ENCODE peak calls at places on chromosomes 3 and 15, in eight cellular contexts. Y is activated T-cell treated with anti-CD3 and anti-CD28 coated beads, Interleukin-2, amount 50 U/mL, for 24 hours; U is non-pigmented ciliary epithelial cell; E is GM12865; C is stimulated activated CD4-positive, alpha-beta T cell treated with anti-CD3 and anti-CD28 coated beads, Interleukin-2, amount 100 ng/mL, for 48 hours; M is SK-MEL-5; D is NCI-H2029; V is HS-5. N is an unnamed sample.

GRCh38 chr15:74523982-74524381 is 17.0 kb upstream of the ARID3B start:
- DNase-seq in Y (no peak), U (no peak), E (no peak), C (no peak), M (no peak), D (no peak), V (no peak), N (no peak)

GRCh38 chr15:28984421-28985375 is 98.9 kb downstream of the APBA2 start:
- DNase-seq in Y (no peak), U (no peak), E (no peak), C (no peak), M (peak; percentile 10), D (peak; percentile 46), V (no peak), N (no peak)

GRCh38 chr15:52115598-52116427 is 3.2 kb upstream of the BCL2L10 start:
- DNase-seq in Y (no peak), U (no peak), E (no peak), C (no peak), M (no peak), D (no peak), V (no peak), N (no peak)

GRCh38 chr3:79247367-79248103 is 520.3 kb downstream of the ROBO1 start:
- DNase-seq in Y (no peak), U (peak; percentile 44), E (no peak), C (no peak), M (no peak), D (no peak), V (no peak), N (no peak)

GRCh38 chr3:17292556-17292955 is 407.8 kb downstream of the PLCL2 start:
- DNase-seq in Y (no peak), U (no peak), E (no peak), C (no peak), M (peak; percentile 13), D (no peak), V (no peak), N (no peak)

GRCh38 chr15:93265046-93265658 is 176.1 kb upstream of the RGMA start:
- DNase-seq in Y (no peak), U (peak; percentile 5), E (no peak), C (no peak), M (no peak), D (no peak), V (no peak), N (no peak)

GRCh38 chr3:112531358-112531781 is 30.4 kb downstream of the ATG3 start:
- DNase-seq in Y (no peak), U (no peak), E (peak; percentile 51), C (no peak), M (peak; percentile 58), D (no peak), V (peak; percentile 5), N (no peak)

GRCh38 chr3:46835059-46835458 is 28.2 kb downstream of the MYL3 start:
- DNase-seq in Y (no peak), U (no peak), E (no peak), C (no peak), M (no peak), D (no peak), V (no peak), N (no peak)

GRCh38 chr3:142087676-142088075 is 61.7 kb downstream of the TFDP2 start:
- DNase-seq in Y (no peak), U (peak; percentile 20), E (no peak), C (no peak), M (no peak), D (no peak), V (peak; percentile 89), N (no peak)

GRCh38 chr15:59662260-59662659 is 4.9 kb upstream of the GTF2A2 start:
- DNase-seq in Y (no peak), U (no peak), E (no peak), C (no peak), M (no peak), D (no peak), V (no peak), N (no peak)